ENCODE peak calls at places on chromosomes 7 and 10, in ten cellular contexts. M is NCI-H1092; X is HEK293T; P is coronary artery; C is KBM-7; N is T-helper 17 cell; I is pons; E is HT-29; F is stimulated activated CD8-positive, alpha-beta memory T cell treated with anti-CD3 and anti-CD28 coated beads, Interleukin-7, amount 100 ng/mL, for 4 hours; H is GM18507. S is an unnamed sample.

GRCh38 chr7:155871211-155871610 is 58.9 kb upstream of the SHH start:
- DNase-seq in M (no peak), X (no peak), P (peak), C (no peak), N (no peak), I (no peak), E (no peak), F (no peak), H (no peak), S (no peak)

GRCh38 chr7:107725138-107725740 is 18.7 kb upstream of the CBLL1 start:
- DNase-seq in M (peak), X (peak), P (no peak), C (peak), N (peak), I (peak), E (peak), F (peak), H (peak), S (peak)

GRCh38 chr7:30459591-30460245 is 18.9 kb downstream of the NOD1 start:
- DNase-seq in M (no peak), X (no peak), P (no peak), C (no peak), N (no peak), I (no peak), E (peak), F (no peak), H (no peak), S (peak)

GRCh38 chr7:50119815-50120637 is 27.0 kb upstream of the ZPBP start:
- DNase-seq in M (peak), X (peak), P (no peak), C (peak), N (no peak), I (no peak), E (peak), F (no peak), H (no peak), S (no peak)

GRCh38 chr7:19290936-19291335 is 145.7 kb upstream of the FERD3L start:
- DNase-seq in M (no peak), X (no peak), P (no peak), C (no peak), N (no peak), I (no peak), E (no peak), F (no peak), H (no peak), S (peak)

GRCh38 chr7:100435401-100436304 is 644 bp downstream of the PPP1R35 start:
- DNase-seq in M (no peak), X (no peak), P (no peak), C (peak), N (peak), I (peak), E (peak), F (peak), H (no peak), S (no peak)

GRCh38 chr7:55021951-55022617 is 3.3 kb downstream of the EGFR start:
- DNase-seq in M (no peak), X (no peak), P (no peak), C (no peak), N (no peak), I (no peak), E (no peak), F (no peak), H (no peak), S (no peak)

GRCh38 chr10:47123889-47124288 is 176.1 kb upstream of the GDF10 start:
- DNase-seq in M (no peak), X (no peak), P (no peak), C (no peak), N (no peak), I (no peak), E (no peak), F (no peak), H (no peak), S (no peak)

GRCh38 chr7:104980969-104981670 is 32.9 kb upstream of the KMT2E start:
- DNase-seq in M (peak), X (peak), P (no peak), C (peak), N (no peak), I (peak), E (peak), F (no peak), H (peak), S (peak)

GRCh38 chr10:24438800-24439199 is 229.9 kb downstream of the KIAA1217 start:
- DNase-seq in M (no peak), X (no peak), P (no peak), C (no peak), N (no peak), I (no peak), E (no peak), F (no peak), H (no peak), S (no peak)

GRCh38 chr7:471191-471865 is 48.3 kb downstream of the PDGFA start:
- DNase-seq in M (no peak), X (no peak), P (no peak), C (no peak), N (no peak), I (no peak), E (no peak), F (no peak), H (no peak), S (no peak)

GRCh38 chr10:83990126-83990525 is 149.2 kb upstream of the GHITM start:
- DNase-seq in M (no peak), X (no peak), P (no peak), C (peak), N (no peak), I (peak), E (no peak), F (no peak), H (peak), S (no peak)

GRCh38 chr7:29457565-29457971 is 106.1 kb upstream of the PRR15 start:
- DNase-seq in M (no peak), X (no peak), P (no peak), C (no peak), N (no peak), I (peak), E (no peak), F (no peak), H (no peak), S (no peak)

GRCh38 chr7:47988496-47989386 is 9.3 kb upstream of the HUS1 start:
- DNase-seq in M (no peak), X (peak), P (no peak), C (peak), N (no peak), I (no peak), E (peak), F (no peak), H (no peak), S (no peak)

GRCh38 chr10:28681345-28681763 is 4.0 kb downstream of the BAMBI start:
- DNase-seq in M (no peak), X (no peak), P (peak), C (no peak), N (no peak), I (peak), E (no peak), F (no peak), H (no peak), S (no peak)

GRCh38 chr7:70093496-70093895 is 495.2 kb downstream of the AUTS2 start:
- DNase-seq in M (peak), X (no peak), P (no peak), C (no peak), N (no peak), I (no peak), E (no peak), F (no peak), H (no peak), S (peak)

GRCh38 chr7:74334026-74334425 is 44.8 kb downstream of the CLIP2 start:
- DNase-seq in M (no peak), X (no peak), P (no peak), C (no peak), N (no peak), I (no peak), E (no peak), F (no peak), H (no peak), S (no peak)

GRCh38 chr7:151925446-151926335 is 30.6 kb upstream of the GALNTL5 start:
- DNase-seq in M (peak), X (no peak), P (no peak), C (peak), N (no peak), I (peak), E (no peak), F (no peak), H (no peak), S (peak)

GRCh38 chr7:129719980-129720732 is 108.6 kb downstream of the NRF1 start:
- DNase-seq in M (no peak), X (no peak), P (no peak), C (peak), N (no peak), I (peak), E (no peak), F (no peak), H (no peak), S (no peak)

GRCh38 chr7:1291040-1291689 is 58.5 kb downstream of the UNCX start:
- DNase-seq in M (no peak), X (no peak), P (no peak), C (no peak), N (no peak), I (no peak), E (no peak), F (no peak), H (no peak), S (no peak)

GRCh38 chr7:46830-47140 is 145.6 kb upstream of the FAM20C start:
- DNase-seq in M (no peak), X (no peak), P (no peak), C (no peak), N (no peak), I (no peak), E (no peak), F (no peak), H (no peak), S (no peak)

GRCh38 chr10:115972426-115972825 is 300.6 kb downstream of the GFRA1 start:
- DNase-seq in M (no peak), X (no peak), P (no peak), C (no peak), N (no peak), I (no peak), E (no peak), F (no peak), H (no peak), S (no peak)

GRCh38 chr10:70916241-70916640 is 27.9 kb upstream of the PCBD1 start:
- DNase-seq in M (no peak), X (no peak), P (no peak), C (no peak), N (no peak), I (no peak), E (no peak), F (no peak), H (no peak), S (no peak)

GRCh38 chr10:114502071-114502470 is 97.8 kb upstream of the AFAP1L2 start:
- DNase-seq in M (no peak), X (no peak), P (no peak), C (no peak), N (no peak), I (no peak), E (no peak), F (no peak), H (no peak), S (no peak)

GRCh38 chr7:84025332-84025927 is 169.2 kb downstream of the SEMA3A start:
- DNase-seq in M (no peak), X (no peak), P (no peak), C (no peak), N (no peak), I (peak), E (peak), F (no peak), H (no peak), S (peak)

GRCh38 chr7:1779445-1779844 is 109.4 kb downstream of the ELFN1 start:
- DNase-seq in M (no peak), X (no peak), P (no peak), C (no peak), N (no peak), I (no peak), E (no peak), F (no peak), H (no peak), S (no peak)

GRCh38 chr7:47839381-47839780 is 108.9 kb downstream of the PKD1L1 start:
- DNase-seq in M (no peak), X (no peak), P (no peak), C (no peak), N (no peak), I (no peak), E (no peak), F (no peak), H (no peak), S (no peak)

GRCh38 chr7:68544851-68545250 is 1053.4 kb upstream of the AUTS2 start:
- DNase-seq in M (no peak), X (no peak), P (no peak), C (no peak), N (no peak), I (no peak), E (no peak), F (no peak), H (no peak), S (no peak)

GRCh38 chr7:631291-631711 is 95.2 kb upstream of the DNAAF5 start:
- DNase-seq in M (no peak), X (no peak), P (no peak), C (no peak), N (no peak), I (no peak), E (no peak), F (no peak), H (no peak), S (no peak)

GRCh38 chr10:69421611-69422308 is 5.0 kb upstream of the TACR2 start:
- DNase-seq in M (peak), X (no peak), P (no peak), C (peak), N (no peak), I (no peak), E (no peak), F (no peak), H (no peak), S (no peak)

GRCh38 chr7:100567045-100567730 is 6.5 kb downstream of the SAP25 start:
- DNase-seq in M (no peak), X (no peak), P (no peak), C (no peak), N (no peak), I (no peak), E (no peak), F (no peak), H (no peak), S (no peak)

GRCh38 chr7:710161-710560 is 16.3 kb upstream of the DNAAF5 start:
- DNase-seq in M (no peak), X (no peak), P (no peak), C (no peak), N (no peak), I (no peak), E (no peak), F (no peak), H (no peak), S (no peak)

GRCh38 chr7:106640368-106641141 is 20.4 kb downstream of the CCDC71L start:
- DNase-seq in M (no peak), X (no peak), P (no peak), C (no peak), N (no peak), I (no peak), E (no peak), F (no peak), H (no peak), S (no peak)

GRCh38 chr10:43133196-43133808 is 4.9 kb upstream of the CSGALNACT2 start:
- DNase-seq in M (no peak), X (no peak), P (no peak), C (peak), N (no peak), I (no peak), E (no peak), F (no peak), H (no peak), S (no peak)

GRCh38 chr10:71980181-71981023 is 16.2 kb downstream of the CHST3 start:
- DNase-seq in M (no peak), X (no peak), P (no peak), C (no peak), N (no peak), I (peak), E (no peak), F (no peak), H (no peak), S (no peak)

GRCh38 chr7:12291870-12292269 is 80.8 kb downstream of the TMEM106B start:
- DNase-seq in M (no peak), X (no peak), P (no peak), C (no peak), N (no peak), I (no peak), E (no peak), F (no peak), H (no peak), S (peak)

GRCh38 chr10:15229268-15229667 is 60.8 kb upstream of the NMT2 start:
- DNase-seq in M (no peak), X (no peak), P (no peak), C (no peak), N (no peak), I (no peak), E (no peak), F (no peak), H (no peak), S (no peak)

GRCh38 chr10:71421075-71421434 is 24.3 kb downstream of the CDH23 start:
- DNase-seq in M (no peak), X (no peak), P (no peak), C (no peak), N (no peak), I (no peak), E (no peak), F (no peak), H (no peak), S (no peak)

GRCh38 chr7:150862356-150862755 is 10.0 kb downstream of the AOC1 start:
- DNase-seq in M (no peak), X (no peak), P (no peak), C (no peak), N (no peak), I (no peak), E (no peak), F (no peak), H (no peak), S (no peak)

S was measured in NCI-H446.